ENCODE peak calls at places on chromosomes 6 and 20, in seven cellular contexts. Q, Z, N, L, G, F and H are unnamed samples.

GRCh38 chr20:5735845-5736530 is 14.2 kb upstream of the SHLD1 start:
- ATAC-seq in Q (no peak), Z (no peak), N (no peak), L (no peak), G (no peak), F (no peak), H (no peak)

GRCh38 chr6:71510057-71510713 is 221.6 kb downstream of the OGFRL1 start:
- ATAC-seq in Q (peak; percentile 57), Z (peak; percentile 56), N (peak; percentile 93), L (peak; percentile 83), G (peak; percentile 75), F (peak; percentile 83), H (peak; percentile 76)

GRCh38 chr6:50889492-50889891 is 70.8 kb downstream of the TFAP2B start:
- ATAC-seq in Q (no peak), Z (no peak), N (no peak), L (no peak), G (no peak), F (no peak), H (no peak)

GRCh38 chr6:138477913-138478539 is 21.3 kb downstream of the NHSL1 start:
- ATAC-seq in Q (no peak), Z (no peak), N (no peak), L (no peak), G (no peak), F (no peak), H (no peak)

GRCh38 chr6:108648186-108648585 is 87.5 kb downstream of the FOXO3 start:
- ATAC-seq in Q (no peak), Z (no peak), N (no peak), L (no peak), G (no peak), F (no peak), H (no peak)

GRCh38 chr6:141169419-141169818 is 963.3 kb upstream of the GJE1 start:
- ATAC-seq in Q (no peak), Z (no peak), N (no peak), L (no peak), G (no peak), F (peak; percentile 87), H (no peak)

GRCh38 chr20:16975682-16976081 is 227.5 kb downstream of the OTOR start:
- ATAC-seq in Q (no peak), Z (no peak), N (peak; percentile 30), L (no peak), G (no peak), F (no peak), H (no peak)

GRCh38 chr6:93621400-93621799 is 202.0 kb upstream of the EPHA7 start:
- ATAC-seq in Q (no peak), Z (no peak), N (no peak), L (no peak), G (no peak), F (no peak), H (no peak)

GRCh38 chr6:32131439-32131948 is 1.4 kb upstream of the FKBPL start:
- ATAC-seq in Q (no peak), Z (no peak), N (no peak), L (no peak), G (no peak), F (no peak), H (no peak)

GRCh38 chr20:44796758-44797457 is 13.4 kb downstream of the RIMS4 start:
- ATAC-seq in Q (no peak), Z (no peak), N (no peak), L (no peak), G (no peak), F (no peak), H (no peak)

GRCh38 chr6:35594503-35595186 is 81.9 kb upstream of the TULP1 start:
- ATAC-seq in Q (no peak), Z (no peak), N (no peak), L (no peak), G (no peak), F (no peak), H (no peak)

GRCh38 chr6:113734886-113735481 is 122.2 kb upstream of the MARCKS start:
- ATAC-seq in Q (no peak), Z (no peak), N (no peak), L (no peak), G (no peak), F (no peak), H (no peak)

GRCh38 chr20:18678599-18678998 is 90.7 kb downstream of the DTD1 start:
- ATAC-seq in Q (no peak), Z (no peak), N (no peak), L (no peak), G (no peak), F (no peak), H (no peak)

GRCh38 chr20:673606-674005 is 2.0 kb downstream of the SCRT2 start:
- ATAC-seq in Q (no peak), Z (no peak), N (no peak), L (no peak), G (no peak), F (no peak), H (no peak)

GRCh38 chr6:1761472-1761871 is 151.8 kb downstream of the FOXC1 start:
- ATAC-seq in Q (no peak), Z (peak; percentile 45), N (no peak), L (no peak), G (no peak), F (no peak), H (no peak)

GRCh38 chr6:78831492-78831891 is 35.9 kb upstream of the IRAK1BP1 start:
- ATAC-seq in Q (no peak), Z (no peak), N (no peak), L (no peak), G (no peak), F (no peak), H (no peak)

GRCh38 chr20:50464026-50464724 is 46.0 kb upstream of the PTPN1 start:
- ATAC-seq in Q (peak; percentile 79), Z (peak; percentile 73), N (peak; percentile 87), L (peak; percentile 83), G (peak; percentile 65), F (peak; percentile 85), H (peak; percentile 64)

GRCh38 chr20:63567132-63567381 is 7.0 kb downstream of the HELZ2 start:
- ATAC-seq in Q (no peak), Z (no peak), N (no peak), L (no peak), G (no peak), F (no peak), H (no peak)

GRCh38 chr6:28090902-28091586 is 10.7 kb downstream of the ZNF165 start:
- ATAC-seq in Q (no peak), Z (no peak), N (no peak), L (no peak), G (no peak), F (no peak), H (peak; percentile 43)

DNA sequence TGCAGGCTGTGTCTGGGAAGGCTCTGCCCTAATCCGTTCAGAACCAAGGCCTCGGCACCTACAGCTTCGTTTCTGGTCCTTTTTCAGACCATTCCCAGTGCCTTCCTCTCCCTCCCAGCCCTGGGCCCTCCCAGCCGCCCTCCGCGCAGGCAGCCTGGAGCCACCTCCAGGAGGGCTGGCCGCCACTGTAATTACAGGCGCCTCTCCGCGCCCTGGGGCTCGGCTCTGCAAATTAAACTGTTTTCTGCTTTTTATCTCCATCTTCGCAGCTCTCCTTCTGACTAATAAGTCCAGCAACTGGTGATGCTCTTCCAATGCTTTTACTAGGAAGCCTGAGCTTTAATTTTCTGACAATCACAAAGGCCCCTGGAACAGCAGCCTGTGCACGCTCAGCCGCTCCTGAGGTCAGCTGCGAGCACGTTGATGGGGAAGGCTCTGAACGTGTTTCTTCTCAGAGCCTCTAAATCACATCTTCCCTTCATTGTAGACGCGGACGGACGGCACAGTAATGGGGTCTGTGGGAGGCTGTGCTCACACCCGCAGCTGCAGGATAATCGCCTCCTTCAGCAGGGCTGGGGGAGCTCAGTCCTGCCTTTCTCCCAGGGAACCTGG is 194.6 kb downstream of the DLL1 start:
- ATAC-seq in Q (no peak), Z (no peak), N (no peak), L (no peak), G (no peak), F (peak; percentile 72), H (no peak)
- H3K4me3 ChIP-seq in Q (no peak overlapping the region), Z (no peak overlapping the region), N (no peak overlapping the region), L (no peak overlapping the region), G (no peak overlapping the region), F (no peak overlapping the region), H (no peak overlapping the region)

GRCh38 chr6:5401845-5402738 is 140.8 kb downstream of the FARS2 start:
- ATAC-seq in Q (peak; percentile 52), Z (peak; percentile 54), N (no peak), L (no peak), G (no peak), F (no peak), H (no peak)
- TF ChIP-seq CTCF in Q (peak; percentile 48), Z (peak; percentile 75), N (peak; percentile 68), L (peak; percentile 9), G (peak; percentile 58), F (peak; percentile 75), H (no peak)

DNA sequence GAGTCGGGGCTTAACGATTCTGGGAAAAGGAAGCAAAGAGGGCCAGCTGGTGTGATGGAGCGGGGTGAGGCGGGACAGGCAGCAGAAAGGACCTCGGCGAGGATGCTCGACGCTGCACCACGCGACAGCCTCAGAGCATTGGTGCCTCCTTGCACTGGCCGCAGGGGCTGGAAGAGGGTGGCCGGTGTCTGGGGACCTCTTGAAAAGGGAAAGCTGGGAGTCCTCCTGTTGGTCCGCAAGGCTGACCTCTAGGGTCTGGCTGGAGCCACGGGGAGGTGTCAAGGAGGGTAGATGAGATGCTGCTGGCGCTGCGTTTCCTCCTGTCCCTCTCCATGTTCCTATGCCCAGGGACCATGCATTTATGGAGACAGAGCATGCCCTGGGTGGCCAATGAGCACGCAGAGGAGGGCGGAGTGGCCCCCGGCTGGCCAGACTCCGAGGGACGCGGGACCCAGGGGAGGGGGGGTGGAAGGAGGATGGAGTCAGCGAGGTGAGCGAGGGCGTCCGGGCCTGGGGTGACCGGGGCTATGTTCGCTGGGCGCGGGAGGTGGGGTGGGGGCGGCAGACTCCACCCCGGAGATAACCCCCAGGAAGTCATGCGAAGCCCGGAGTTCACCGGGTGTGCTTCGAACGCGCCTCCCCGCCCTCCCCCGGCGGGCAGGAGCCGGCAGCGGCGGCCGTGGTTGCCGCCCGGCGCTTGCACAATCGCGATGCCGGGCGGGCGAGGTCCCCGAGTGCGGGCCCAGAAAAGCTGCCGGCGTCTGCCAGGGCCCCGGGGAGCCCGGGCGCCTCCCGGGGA is at the start of gene CYP24A1:
- ATAC-seq in Q (peak; percentile 53), Z (no peak), N (peak; percentile 71), L (peak; percentile 87), G (no peak), F (peak; percentile 47), H (no peak)
- H3K4me3 ChIP-seq in Q (peak within 1 kb of the TSS; percentile 51), Z (peak within 1 kb of the TSS; percentile 52), N (peak within 1 kb of the TSS; percentile 49), L (peak within 1 kb of the TSS; percentile 83), G (peak within 1 kb of the TSS; percentile 10), F (peak within 1 kb of the TSS; percentile 54), H (no peak within 1 kb of the TSS)

GRCh38 chr6:64281167-64281566 is 645.6 kb downstream of the PHF3 start:
- ATAC-seq in Q (no peak), Z (no peak), N (no peak), L (no peak), G (no peak), F (no peak), H (no peak)

GRCh38 chr6:64280569-64280968 is 645.0 kb downstream of the PHF3 start:
- ATAC-seq in Q (no peak), Z (peak; percentile 43), N (no peak), L (no peak), G (no peak), F (no peak), H (no peak)
- TF ChIP-seq CTCF in Q (no peak), Z (peak; percentile 76), N (peak; percentile 39), L (peak; percentile 31), G (no peak), F (peak; percentile 55), H (peak; percentile 11)

GRCh38 chr6:168179133-168179532 is 100.1 kb upstream of the FRMD1 start:
- ATAC-seq in Q (no peak), Z (no peak), N (peak; percentile 33), L (no peak), G (no peak), F (peak; percentile 46), H (no peak)
- H3K4me3 ChIP-seq in Q (no peak overlapping the region), Z (no peak overlapping the region), N (no peak overlapping the region), L (no peak overlapping the region), G (no peak overlapping the region), F (no peak overlapping the region), H (no peak overlapping the region)